ENCODE peak calls at places on chromosomes 3 and 15, in eight cellular contexts. D, T, P, E, Q, N, Y and W are unnamed samples.

GRCh38 chr3:159322322-159322939 is 520.6 kb downstream of the MFSD1 start:
- DNase-seq in E (peak), N (peak), Y (no peak), D (peak), P (no peak), T (no peak), Q (peak), W (no peak)

GRCh38 chr15:31526916-31527690 is 200.5 kb downstream of the KLF13 start:
- DNase-seq in Q (no peak), E (no peak), T (no peak), N (no peak), Y (no peak), P (no peak), D (no peak), W (no peak)

GRCh38 chr15:39497759-39498565 is 82.9 kb upstream of the THBS1 start:
- DNase-seq in T (no peak), N (no peak), Q (no peak), P (no peak), D (no peak), Y (no peak), E (no peak), W (no peak)

GRCh38 chr3:154334973-154335420 is 10.7 kb upstream of the DHX36 start:
- DNase-seq in P (no peak), T (no peak), Y (peak), N (peak), Q (peak), D (peak), E (peak), W (no peak)

GRCh38 chr3:9809239-9809614 is 835 bp upstream of the TTLL3 start:
- DNase-seq in E (no peak), Q (no peak), T (no peak), D (no peak), N (no peak), P (no peak), Y (no peak), W (no peak)

GRCh38 chr3:31204026-31204795 is 309.8 kb upstream of the GADL1 start:
- DNase-seq in T (no peak), P (no peak), D (no peak), Q (no peak), N (no peak), E (no peak), Y (no peak), W (no peak)

GRCh38 chr15:60362318-60363023 is 35.3 kb downstream of the ANXA2 start:
- DNase-seq in P (no peak), Q (peak), E (no peak), T (no peak), N (no peak), Y (peak), D (peak), W (no peak)

GRCh38 chr15:91887321-91887720 is 33.8 kb downstream of the SLCO3A1 start:
- DNase-seq in P (no peak), Y (no peak), D (no peak), N (no peak), T (no peak), Q (no peak), E (no peak), W (peak)

GRCh38 chr15:75727851-75728715 is 15.4 kb upstream of the CSPG4 start:
- DNase-seq in P (peak), Q (no peak), N (peak), T (peak), D (peak), E (peak), Y (no peak), W (peak)

GRCh38 chr15:66670698-66671580 is 31.1 kb upstream of the SMAD6 start:
- DNase-seq in Y (no peak), P (no peak), D (peak), N (no peak), T (no peak), Q (peak), E (peak), W (no peak)

GRCh38 chr15:22979699-22980188 is 424 bp downstream of the CYFIP1 start:
- DNase-seq in Y (no peak), E (no peak), Q (peak), N (no peak), D (peak), P (no peak), T (no peak), W (no peak)

GRCh38 chr3:65483475-65483874 is 555.2 kb downstream of the MAGI1 start:
- DNase-seq in P (no peak), D (peak), N (no peak), Q (peak), T (no peak), Y (no peak), E (no peak), W (peak)

GRCh38 chr3:44509985-44510360 is 32.5 kb upstream of the ZNF445 start:
- DNase-seq in P (no peak), N (peak), Y (no peak), Q (peak), E (peak), D (peak), T (no peak), W (no peak)

GRCh38 chr3:58521917-58522680 is 14.9 kb downstream of the ACOX2 start:
- DNase-seq in D (no peak), Y (no peak), N (no peak), T (no peak), Q (no peak), P (no peak), E (no peak), W (peak)

GRCh38 chr3:11720220-11721113 is 76.8 kb upstream of the VGLL4 start:
- DNase-seq in P (peak), Q (peak), Y (peak), N (peak), D (peak), T (no peak), E (peak), W (peak)

GRCh38 chr3:157129782-157130137 is 30.2 kb downstream of the CCNL1 start:
- DNase-seq in N (no peak), D (peak), T (no peak), Q (no peak), P (no peak), E (no peak), Y (no peak), W (peak)